ENCODE peak calls at places on chromosomes 5 and 9, in nine cellular contexts. W is neural crest cell, K is GM12864, Z is PC-3, Q is astrocyte of the spinal cord, L is OCI-LY7, P is HFF-Myc, J is cardiac muscle cell, D is AG09309. F is an unnamed sample.

GRCh38 chr5:140040358-140040757 is 2.7 kb downstream of the NRG2 start:
- DNase-seq in Z (no peak), K (no peak), D (no peak), L (no peak), Q (no peak), W (no peak), P (no peak), J (no peak), F (no peak)

GRCh38 chr5:94901071-94901979 is 282.9 kb downstream of the SLF1 start:
- DNase-seq in J (no peak), D (no peak), Q (peak; percentile 68), P (no peak), L (no peak), W (no peak), Z (peak; percentile 18), K (peak; percentile 2), F (peak; percentile 20)

GRCh38 chr9:36293171-36293570 is 34.9 kb upstream of the GNE start:
- DNase-seq in W (no peak), P (no peak), J (no peak), Q (no peak), Z (no peak), D (no peak), K (no peak), L (no peak), F (no peak)

GRCh38 chr5:109167586-109167985 is 242.2 kb downstream of the PJA2 start:
- DNase-seq in Q (no peak), P (no peak), D (no peak), Z (no peak), J (no peak), W (no peak), L (no peak), K (no peak), F (no peak)

GRCh38 chr9:81489048-81489447 is 200.3 kb downstream of the TLE1 start:
- DNase-seq in P (no peak), J (no peak), Q (no peak), D (no peak), Z (no peak), K (no peak), L (no peak), W (no peak), F (no peak)

GRCh38 chr5:76351176-76351575 is 51.9 kb upstream of the IQGAP2 start:
- DNase-seq in Z (no peak), P (no peak), Q (no peak), J (no peak), K (no peak), L (peak; percentile 74), D (no peak), W (no peak), F (no peak)

GRCh38 chr5:134576386-134577021 is 51.0 kb downstream of the JADE2 start:
- DNase-seq in L (no peak), K (no peak), Q (no peak), D (no peak), W (no peak), P (no peak), Z (no peak), J (no peak), F (no peak)

GRCh38 chr5:180119031-180119885 is 47.7 kb upstream of the RNF130 start:
- DNase-seq in L (no peak), Z (no peak), W (no peak), J (no peak), K (no peak), P (no peak), Q (no peak), D (no peak), F (peak; percentile 20)

GRCh38 chr9:131986576-131986975 is 93.1 kb downstream of the MED27 start:
- DNase-seq in L (no peak), Q (no peak), K (no peak), J (no peak), D (peak; percentile 16), W (no peak), P (no peak), Z (peak; percentile 95), F (no peak)

GRCh38 chr5:135834639-135835529 is at the start of gene SLC25A48:
- DNase-seq in J (peak; percentile 87), P (no peak), D (no peak), Z (no peak), W (peak; percentile 65), Q (no peak), L (no peak), K (no peak), F (no peak)

GRCh38 chr9:86792136-86792535 is 155.2 kb downstream of the GAS1 start:
- DNase-seq in W (no peak), Q (peak; percentile 32), P (peak; percentile 39), K (no peak), J (no peak), D (no peak), L (no peak), Z (peak; percentile 87), F (no peak)

GRCh38 chr5:891837-892389 is 688 bp downstream of the BRD9 start:
- DNase-seq in K (no peak), Q (peak; percentile 16), Z (peak; percentile 7), D (no peak), P (no peak), J (peak; percentile 34), W (no peak), L (peak; percentile 24), F (peak; percentile 73)

GRCh38 chr5:43691275-43691674 is 88.3 kb downstream of the NNT start:
- DNase-seq in Q (no peak), J (no peak), Z (no peak), P (no peak), D (no peak), L (no peak), W (no peak), K (no peak), F (no peak)

GRCh38 chr5:127040779-127041520 is 10.6 kb upstream of the MARCHF3 start:
- DNase-seq in D (no peak), Q (peak; percentile 63), K (no peak), Z (peak; percentile 79), P (no peak), W (no peak), L (no peak), J (peak; percentile 65), F (no peak)

GRCh38 chr5:111411321-111411720 is 101.0 kb downstream of the STARD4 start:
- DNase-seq in L (no peak), Z (no peak), D (peak; percentile 7), Q (peak; percentile 32), K (no peak), P (no peak), W (no peak), J (no peak), F (no peak)

GRCh38 chr5:39948867-39949468 is 524.2 kb upstream of the DAB2 start:
- DNase-seq in J (peak; percentile 88), L (peak; percentile 79), Q (peak; percentile 82), K (peak; percentile 24), Z (peak; percentile 89), W (peak; percentile 51), P (peak; percentile 41), D (peak; percentile 41), F (peak; percentile 52)

DNA sequence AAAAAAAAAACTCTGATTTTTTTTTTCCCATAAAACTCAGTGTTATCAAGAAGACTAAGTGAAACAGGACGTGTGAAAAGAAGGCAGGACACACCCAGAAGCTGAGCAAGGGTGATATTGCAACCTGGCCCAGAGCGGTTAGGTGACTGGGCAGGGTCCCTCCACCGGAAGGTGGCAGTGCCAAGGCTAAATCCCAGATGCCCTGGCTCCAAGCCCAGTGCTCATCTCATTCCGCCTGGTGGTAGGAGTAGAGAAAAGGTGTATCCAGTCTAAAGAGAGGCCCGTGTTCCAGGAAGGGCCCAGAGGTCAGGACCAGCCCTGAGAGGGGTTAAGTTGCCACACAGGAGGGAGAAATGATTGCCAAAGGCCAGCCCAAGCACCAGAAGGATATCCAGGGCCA is 51.5 kb upstream of the SAP30L start:
- DNase-seq in W (no peak), J (no peak), D (no peak), P (no peak), Z (no peak), L (no peak), K (no peak), Q (no peak), F (no peak)
- TF ChIP-seq CTCF in W (no peak), J (no peak), D (no peak), P (no peak), Z (no peak), L (no peak), K (no peak), Q (no peak), F (no peak)

DNA sequence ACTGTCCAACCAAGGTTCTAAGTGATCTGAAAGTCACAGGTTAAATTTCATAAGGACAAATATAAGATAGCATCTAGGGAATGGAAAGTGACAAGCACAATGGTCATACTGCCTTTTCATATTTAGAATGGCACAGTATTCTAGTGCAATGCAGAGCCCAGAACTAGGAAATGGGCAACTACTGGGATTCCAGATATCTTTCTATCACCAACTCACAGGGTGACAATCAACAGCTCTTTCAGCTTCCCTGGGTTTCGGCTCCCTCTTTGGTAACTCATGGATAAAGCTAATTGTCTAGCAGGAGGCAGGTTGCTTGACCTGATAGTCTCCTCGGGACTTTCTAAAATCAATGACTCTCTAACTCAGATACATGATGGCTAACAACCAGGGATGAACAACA is 60.4 kb downstream of the NR3C1 start:
- DNase-seq in Q (no peak), W (no peak), Z (no peak), P (no peak), J (no peak), L (no peak), K (no peak), D (no peak), F (no peak)
- TF ChIP-seq CTCF in Q (no peak), W (no peak), Z (no peak), P (no peak), J (no peak), L (no peak), K (no peak), D (no peak), F (no peak)

GRCh38 chr5:38321978-38322377 is 63.6 kb downstream of the EGFLAM start:
- DNase-seq in W (no peak), Q (no peak), P (no peak), J (no peak), L (no peak), D (no peak), K (no peak), Z (no peak), F (no peak)
- TF ChIP-seq CTCF in W (no peak), Q (no peak), P (no peak), J (no peak), L (no peak), D (no peak), K (no peak), Z (no peak), F (no peak)

GRCh38 chr9:16191691-16192402 is 639.0 kb downstream of the CCDC171 start:
- DNase-seq in J (peak; percentile 76), P (peak; percentile 44), D (peak; percentile 71), K (no peak), Z (peak; percentile 74), Q (peak; percentile 94), L (peak; percentile 24), W (peak; percentile 86), F (peak; percentile 66)
- TF ChIP-seq CTCF in J (peak; percentile 86), P (peak; percentile 80), D (peak; percentile 92), K (peak; percentile 88), Z (peak; percentile 73), Q (peak; percentile 86), L (peak; percentile 79), W (peak; percentile 88), F (peak; percentile 79)

GRCh38 chr5:153425914-153426313 is 64.6 kb upstream of the GRIA1 start:
- DNase-seq in Z (no peak), W (no peak), K (no peak), Q (no peak), D (no peak), L (peak; percentile 6), P (no peak), J (peak; percentile 15), F (no peak)
- TF ChIP-seq CTCF in Z (peak; percentile 58), W (peak; percentile 35), K (peak; percentile 19), Q (no peak), D (no peak), L (peak; percentile 74), P (peak; percentile 48), J (peak; percentile 4), F (no peak)

F was measured in GM20000.